ENCODE peak calls at places on chromosomes 12 and 14, in seven cellular contexts. S is A549, D is endothelial cell of umbilical vein, F is HepG2, G is WTC11, T is SK-N-SH, P is K562. L is an unnamed sample.

GRCh38 chr12:66036317-66036716 is 94.2 kb downstream of the LLPH start:
- DNase-seq in S (peak; percentile 69), D (peak; percentile 74), F (peak; percentile 60), G (no peak), T (no peak), P (no peak), L (no peak)

GRCh38 chr14:93720076-93720815 is 68.0 kb downstream of the PRIMA1 start:
- DNase-seq in S (no peak), D (no peak), F (no peak), G (no peak), T (no peak), P (no peak), L (no peak)

GRCh38 chr12:54378791-54379400 is 5.6 kb downstream of the ZNF385A start:
- DNase-seq in S (no peak), D (peak; percentile 36), F (peak; percentile 29), G (peak; percentile 80), T (peak; percentile 93), P (peak; percentile 86), L (no peak)

GRCh38 chr12:54034784-54035310 is 2.0 kb downstream of the HOXC5 start:
- DNase-seq in S (no peak), D (no peak), F (no peak), G (no peak), T (no peak), P (no peak), L (no peak)

GRCh38 chr12:55996715-55997534 is at the start of gene SUOX:
- DNase-seq in S (peak; percentile 96), D (peak; percentile 98), F (peak; percentile 98), G (peak; percentile 96), T (peak; percentile 96), P (peak; percentile 99), L (peak; percentile 24)

GRCh38 chr12:88445715-88446393 is 134.4 kb downstream of the KITLG start:
- DNase-seq in S (no peak), D (no peak), F (no peak), G (no peak), T (no peak), P (no peak), L (no peak)

GRCh38 chr14:72907886-72908285 is 14.0 kb upstream of the DPF3 start:
- DNase-seq in S (no peak), D (peak; percentile 21), F (no peak), G (no peak), T (no peak), P (peak; percentile 52), L (peak; percentile 70)

GRCh38 chr12:108875682-108876361 is 4.1 kb upstream of the DAO start:
- DNase-seq in S (no peak), D (no peak), F (no peak), G (no peak), T (no peak), P (no peak), L (peak; percentile 85)

GRCh38 chr12:47734725-47735480 is 9.6 kb upstream of the ENDOU start:
- DNase-seq in S (no peak), D (no peak), F (no peak), G (peak; percentile 34), T (peak; percentile 27), P (no peak), L (no peak)

GRCh38 chr14:87799400-87799799 is 193.6 kb downstream of the GALC start:
- DNase-seq in S (no peak), D (no peak), F (no peak), G (no peak), T (no peak), P (no peak), L (no peak)

GRCh38 chr12:49231881-49232650 is 32.8 kb upstream of the TUBA1C start:
- DNase-seq in S (no peak), D (peak; percentile 13), F (no peak), G (no peak), T (no peak), P (no peak), L (no peak)

GRCh38 chr12:3110579-3110978 is 33.4 kb downstream of the TSPAN9 start:
- DNase-seq in S (no peak), D (no peak), F (peak; percentile 26), G (no peak), T (no peak), P (no peak), L (no peak)

GRCh38 chr12:56488041-56488955 is at the start of gene GLS2:
- DNase-seq in S (peak; percentile 75), D (peak; percentile 75), F (peak; percentile 76), G (peak; percentile 85), T (peak; percentile 95), P (peak; percentile 58), L (no peak)

GRCh38 chr12:95623554-95624170 is 72.4 kb upstream of the USP44 start:
- DNase-seq in S (peak; percentile 95), D (peak; percentile 88), F (peak; percentile 73), G (peak; percentile 88), T (peak; percentile 69), P (peak; percentile 60), L (peak; percentile 84)

GRCh38 chr14:35915185-35915584 is 89.0 kb downstream of the BRMS1L start:
- DNase-seq in S (no peak), D (no peak), F (no peak), G (no peak), T (no peak), P (no peak), L (no peak)

GRCh38 chr12:120741476-120742206 is 16.0 kb downstream of the ACADS start:
- DNase-seq in S (no peak), D (no peak), F (peak; percentile 41), G (no peak), T (no peak), P (no peak), L (no peak)

GRCh38 chr12:115466076-115466475 is 782.1 kb upstream of the TBX3 start:
- DNase-seq in S (no peak), D (no peak), F (no peak), G (no peak), T (no peak), P (no peak), L (no peak)

GRCh38 chr14:50116221-50116956 is at the start of gene VCPKMT:
- DNase-seq in S (peak; percentile 91), D (peak; percentile 95), F (peak; percentile 80), G (peak; percentile 93), T (peak; percentile 95), P (peak; percentile 87), L (peak; percentile 93)

GRCh38 chr14:50121506-50121905 is 5.1 kb upstream of the VCPKMT start:
- DNase-seq in S (no peak), D (no peak), F (no peak), G (no peak), T (no peak), P (no peak), L (no peak)

GRCh38 chr14:50117456-50117855 is 1.1 kb upstream of the VCPKMT start:
- DNase-seq in S (no peak), D (no peak), F (no peak), G (no peak), T (no peak), P (no peak), L (no peak)

GRCh38 chr14:50113381-50113811 is 3.0 kb downstream of the VCPKMT start:
- DNase-seq in S (no peak), D (no peak), F (no peak), G (no peak), T (no peak), P (no peak), L (no peak)

GRCh38 chr14:50116986-50117385 is 614 bp upstream of the VCPKMT start:
- DNase-seq in S (no peak), D (no peak), F (no peak), G (no peak), T (no peak), P (no peak), L (no peak)
- TF ChIP-seq MAX in S (no peak), D (no peak), F (no peak), G (no peak), T (no peak), P (no peak), L (no peak)

GRCh38 chr14:31934767-31935266 is 142.3 kb upstream of the ARHGAP5 start:
- DNase-seq in S (peak; percentile 87), D (peak; percentile 53), F (peak; percentile 90), G (peak; percentile 51), T (peak; percentile 33), P (no peak), L (peak; percentile 40)

GRCh38 chr14:31936100-31936499 is 141.0 kb upstream of the ARHGAP5 start:
- DNase-seq in S (peak; percentile 68), D (no peak), F (peak; percentile 52), G (no peak), T (no peak), P (no peak), L (no peak)

GRCh38 chr14:31939934-31940333 is 137.2 kb upstream of the ARHGAP5 start:
- DNase-seq in S (no peak), D (no peak), F (no peak), G (no peak), T (no peak), P (no peak), L (no peak)

GRCh38 chr14:31935406-31935805 is 141.7 kb upstream of the ARHGAP5 start:
- DNase-seq in S (peak; percentile 43), D (no peak), F (peak; percentile 79), G (no peak), T (no peak), P (no peak), L (no peak)

GRCh38 chr14:31937730-31938346 is 139.3 kb upstream of the ARHGAP5 start:
- DNase-seq in S (peak; percentile 96), D (peak; percentile 68), F (peak; percentile 98), G (no peak), T (no peak), P (peak; percentile 37), L (peak; percentile 58)
- TF ChIP-seq MAX in S (peak; percentile 78), D (no peak), F (no peak), G (no peak), T (no peak), P (no peak), L (peak; percentile 17)

DNA sequence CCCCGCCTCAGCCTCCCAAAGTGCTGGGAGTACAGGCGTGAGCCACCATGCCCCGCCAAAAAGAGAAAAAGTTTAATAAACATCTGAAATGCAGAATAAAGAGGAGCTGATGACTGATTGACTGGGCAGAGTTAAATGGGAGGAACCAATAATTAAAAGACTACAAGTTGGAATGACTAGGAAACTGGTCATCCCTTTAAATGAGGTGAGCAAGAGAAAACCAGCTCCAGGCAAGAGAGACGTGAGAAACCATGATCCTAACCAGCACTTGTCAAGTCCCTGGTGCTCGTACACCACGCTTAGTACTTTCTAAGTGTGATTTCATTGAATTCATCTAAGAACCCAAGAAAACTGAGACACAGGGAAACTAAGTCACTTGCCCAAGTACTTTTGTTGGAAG is 47.9 kb downstream of the MAP1LC3B2 start:
- DNase-seq in S (no peak), D (no peak), F (no peak), G (no peak), T (no peak), P (no peak), L (no peak)
- TF ChIP-seq MAX in S (no peak), D (no peak), F (no peak), G (no peak), T (no peak), P (no peak), L (no peak)

GRCh38 chr12:51592034-51592705 is 1.1 kb downstream of the SCN8A start:
- DNase-seq in S (no peak), D (no peak), F (no peak), G (peak; percentile 26), T (peak; percentile 19), P (no peak), L (no peak)
- TF ChIP-seq MAX in S (no peak), D (no peak), F (no peak), G (no peak), T (peak; percentile 67), P (no peak), L (no peak)

L was measured in NB4.